ENCODE peak calls at places on chromosome 22, in nine cellular contexts. Z, I, L, J, B, Y, R, W and U are unnamed samples.

GRCh38 chr22:29310065-29310862 is 3.8 kb downstream of the GAS2L1 start:
- DNase-seq in Z (no peak), I (no peak), L (no peak), J (no peak), B (no peak), Y (peak; percentile 60), R (no peak), W (peak; percentile 56), U (no peak)

GRCh38 chr22:22558071-22558971 is 744 bp downstream of the PRAME start:
- DNase-seq in Z (no peak), I (no peak), L (no peak), J (no peak), B (no peak), Y (no peak), R (no peak), W (no peak), U (no peak)

GRCh38 chr22:19062139-19062789 is 59.9 kb downstream of the DGCR2 start:
- DNase-seq in Z (no peak), I (peak; percentile 40), L (no peak), J (no peak), B (no peak), Y (no peak), R (no peak), W (no peak), U (no peak)

GRCh38 chr22:40594924-40595323 is 41.6 kb downstream of the MRTFA start:
- DNase-seq in Z (no peak), I (no peak), L (no peak), J (no peak), B (no peak), Y (no peak), R (no peak), W (no peak), U (no peak)

GRCh38 chr22:23791737-23792645 is 5.2 kb downstream of the SMARCB1 start:
- DNase-seq in Z (no peak), I (no peak), L (no peak), J (no peak), B (no peak), Y (no peak), R (no peak), W (no peak), U (no peak)

GRCh38 chr22:31935961-31936635 is 8.2 kb upstream of the YWHAH start:
- DNase-seq in Z (no peak), I (no peak), L (no peak), J (no peak), B (no peak), Y (no peak), R (no peak), W (no peak), U (no peak)

GRCh38 chr22:32949719-32950118 is 108.5 kb downstream of the SYN3 start:
- DNase-seq in Z (no peak), I (no peak), L (no peak), J (no peak), B (no peak), Y (no peak), R (no peak), W (no peak), U (no peak)

GRCh38 chr22:17929909-17930308 is 94.5 kb downstream of the MICAL3 start:
- DNase-seq in Z (no peak), I (no peak), L (no peak), J (no peak), B (no peak), Y (no peak), R (no peak), W (no peak), U (no peak)

GRCh38 chr22:30574095-30574981 is at the start of gene GAL3ST1:
- DNase-seq in Z (no peak), I (peak; percentile 59), L (no peak), J (peak; percentile 13), B (no peak), Y (peak; percentile 67), R (no peak), W (peak; percentile 62), U (peak; percentile 58)

GRCh38 chr22:29621761-29622526 is 18.5 kb downstream of the NF2 start:
- DNase-seq in Z (no peak), I (no peak), L (no peak), J (no peak), B (no peak), Y (peak; percentile 77), R (no peak), W (no peak), U (peak; percentile 60)

GRCh38 chr22:27531782-27532530 is 269.6 kb downstream of the MN1 start:
- DNase-seq in Z (no peak), I (no peak), L (no peak), J (no peak), B (no peak), Y (no peak), R (no peak), W (no peak), U (no peak)

GRCh38 chr22:46010951-46011626 is 34.1 kb upstream of the WNT7B start:
- DNase-seq in Z (no peak), I (no peak), L (no peak), J (no peak), B (no peak), Y (no peak), R (no peak), W (no peak), U (no peak)

GRCh38 chr22:29706493-29706892 is 13.3 kb upstream of the CABP7 start:
- DNase-seq in Z (no peak), I (no peak), L (no peak), J (no peak), B (peak; percentile 23), Y (no peak), R (no peak), W (no peak), U (no peak)

GRCh38 chr22:31586137-31586920 is 75.7 kb downstream of the PISD start:
- DNase-seq in Z (no peak), I (no peak), L (no peak), J (no peak), B (no peak), Y (no peak), R (no peak), W (no peak), U (no peak)

GRCh38 chr22:22036588-22036987 is 54.0 kb upstream of the TOP3B start:
- DNase-seq in Z (no peak), I (no peak), L (no peak), J (no peak), B (no peak), Y (no peak), R (no peak), W (no peak), U (no peak)

GRCh38 chr22:19206287-19206686 is 27.8 kb upstream of the SLC25A1 start:
- DNase-seq in Z (no peak), I (no peak), L (no peak), J (no peak), B (no peak), Y (no peak), R (no peak), W (no peak), U (no peak)

GRCh38 chr22:49855491-49855911 is 1.9 kb downstream of the ZBED4 start:
- DNase-seq in Z (no peak), I (no peak), L (no peak), J (no peak), B (no peak), Y (peak; percentile 34), R (no peak), W (no peak), U (peak; percentile 15)

GRCh38 chr22:46437990-46438389 is 99.4 kb downstream of the CELSR1 start:
- DNase-seq in Z (no peak), I (no peak), L (no peak), J (no peak), B (no peak), Y (no peak), R (no peak), W (no peak), U (no peak)

GRCh38 chr22:26672060-26672471 is 14.7 kb downstream of the MIAT start:
- DNase-seq in Z (no peak), I (no peak), L (no peak), J (no peak), B (no peak), Y (no peak), R (no peak), W (no peak), U (no peak)

GRCh38 chr22:47275479-47276218 is 513.2 kb downstream of the TBC1D22A start:
- DNase-seq in Z (no peak), I (no peak), L (no peak), J (no peak), B (no peak), Y (no peak), R (no peak), W (no peak), U (no peak)

GRCh38 chr22:37484115-37485005 is 1.8 kb downstream of the MFNG start:
- DNase-seq in Z (peak; percentile 51), I (no peak), L (peak; percentile 37), J (no peak), B (no peak), Y (no peak), R (peak; percentile 49), W (no peak), U (no peak)

GRCh38 chr22:20956258-20957117 is 10.6 kb upstream of the AIFM3 start:
- DNase-seq in Z (no peak), I (peak; percentile 35), L (no peak), J (no peak), B (no peak), Y (peak; percentile 90), R (no peak), W (peak; percentile 68), U (peak; percentile 72)